ENCODE peak calls at places on chromosomes 5 and 9, in nine cellular contexts. V is heart left ventricle; P is GM04503; E is stimulated activated CD8-positive, alpha-beta memory T cell treated with anti-CD3 and anti-CD28 coated beads, Interleukin-15, amount 100 ng/mL, for 1 hour; Y is NCI-H774; O is testis; T is HEK293T; H is bronchial epithelial cell; C is WTC11. K is an unnamed sample.

GRCh38 chr9:6415266-6415665 is 2.3 kb downstream of the UHRF2 start:
- DNase-seq in H (no peak), O (no peak), T (no peak), E (no peak), V (no peak), P (no peak), C (no peak), Y (no peak), K (peak)

GRCh38 chr5:24141046-24141445 is 503.7 kb downstream of the CDH10 start:
- DNase-seq in Y (no peak), T (no peak), O (no peak), V (no peak), E (no peak), P (no peak), C (no peak), H (no peak), K (no peak)

GRCh38 chr9:3224931-3225330 is 300.9 kb downstream of the RFX3 start:
- DNase-seq in Y (no peak), V (peak), E (no peak), T (no peak), H (no peak), P (no peak), C (no peak), O (peak), K (no peak)

GRCh38 chr5:181024245-181025029 is 15.6 kb upstream of the BTNL9 start:
- DNase-seq in C (no peak), E (no peak), O (no peak), Y (no peak), V (no peak), P (no peak), T (no peak), H (peak), K (no peak)

GRCh38 chr9:89655990-89656657 is 51.3 kb downstream of the GADD45G start:
- DNase-seq in H (no peak), Y (no peak), E (no peak), V (no peak), O (peak), C (no peak), P (no peak), T (no peak), K (no peak)

GRCh38 chr5:28737682-28738081 is 1699.3 kb upstream of the CDH9 start:
- DNase-seq in O (no peak), T (no peak), C (no peak), Y (no peak), E (no peak), P (no peak), H (no peak), V (no peak), K (no peak)

GRCh38 chr5:74918232-74918669 is 52.1 kb upstream of the FAM169A start:
- DNase-seq in P (no peak), O (no peak), H (no peak), C (no peak), V (no peak), Y (no peak), T (no peak), E (no peak), K (no peak)

GRCh38 chr9:127423591-127423933 is 620 bp upstream of the ZNF79 start:
- DNase-seq in E (no peak), C (no peak), P (no peak), O (no peak), V (no peak), Y (no peak), T (no peak), H (no peak), K (no peak)

GRCh38 chr9:135562235-135562745 is 734 bp downstream of the PAEP start:
- DNase-seq in H (no peak), T (no peak), E (no peak), Y (no peak), V (no peak), O (no peak), P (no peak), C (no peak), K (no peak)

GRCh38 chr5:145921211-145921610 is 15.2 kb upstream of the SH3RF2 start:
- DNase-seq in V (no peak), T (no peak), C (no peak), O (no peak), P (no peak), H (peak), E (no peak), Y (no peak), K (peak)

GRCh38 chr5:14452685-14453084 is 128.9 kb upstream of the OTULINL start:
- DNase-seq in C (no peak), E (no peak), V (no peak), O (no peak), Y (no peak), T (no peak), P (no peak), H (no peak), K (no peak)

GRCh38 chr5:116674881-116675627 is 100.4 kb upstream of the SEMA6A start:
- DNase-seq in H (no peak), V (no peak), T (no peak), P (no peak), Y (no peak), O (no peak), C (no peak), E (no peak), K (no peak)

GRCh38 chr9:136552117-136552685 is 6.4 kb upstream of the NOTCH1 start:
- DNase-seq in V (peak), E (no peak), Y (no peak), C (no peak), O (no peak), T (no peak), H (peak), P (peak), K (no peak)

GRCh38 chr5:13566903-13567339 is 377.6 kb downstream of the DNAH5 start:
- DNase-seq in H (peak), V (no peak), Y (no peak), P (peak), T (no peak), C (no peak), O (no peak), E (no peak), K (peak)

GRCh38 chr5:74648835-74649286 is 8.3 kb upstream of the ENC1 start:
- DNase-seq in T (peak), V (no peak), H (peak), C (no peak), Y (peak), P (no peak), E (no peak), O (peak), K (peak)

GRCh38 chr5:177455036-177455660 is 8.5 kb downstream of the PRR7 start:
- DNase-seq in C (peak), T (peak), O (peak), V (peak), E (peak), H (peak), Y (peak), P (no peak), K (peak)

GRCh38 chr9:6413365-6414263 is 615 bp downstream of the UHRF2 start:
- DNase-seq in C (peak), E (no peak), P (no peak), Y (peak), V (peak), H (peak), T (peak), O (peak), K (peak)

GRCh38 chr5:176533894-176534611 is 3.1 kb downstream of the RNF44 start:
- DNase-seq in E (no peak), H (peak), O (peak), P (no peak), T (no peak), Y (no peak), C (no peak), V (peak), K (peak)

GRCh38 chr5:149403923-149404745 is 25.0 kb upstream of the IL17B start:
- DNase-seq in T (no peak), Y (no peak), V (no peak), C (no peak), E (no peak), P (peak), O (no peak), H (no peak), K (peak)

K was measured in kidney tubule cell.